ENCODE peak calls at places on chromosomes 13 and 19, in eight cellular contexts. L is kidney, D is hepatocyte, Q is cardiac muscle cell, U is sigmoid colon, X is fibroblast of lung, V is endodermal cell, G is adrenal gland. F is an unnamed sample. For H3K36me3, the result is how much of the 10 kb centered on the place peaks cover.

GRCh38 chr13:94987869-94988268 is 275.5 kb upstream of the SOX21 start:
- DNase-seq in Q (no peak), G (no peak), V (no peak), X (no peak), L (no peak), U (no peak), D (no peak), F (peak)

GRCh38 chr19:4923379-4923747 is 14.1 kb downstream of the UHRF1 start:
- DNase-seq in Q (no peak), X (no peak), U (no peak), L (no peak), D (no peak), V (no peak), G (no peak), F (no peak)

GRCh38 chr19:38736036-38736412 is 8.2 kb downstream of the CAPN12 start:
- DNase-seq in U (peak), X (no peak), G (peak), D (peak), V (peak), L (peak), Q (peak), F (no peak)

GRCh38 chr13:111161601-111162600 is 46.8 kb downstream of the ARHGEF7 start:
- DNase-seq in G (no peak), V (no peak), Q (no peak), L (no peak), D (no peak), U (no peak), X (no peak), F (no peak)

GRCh38 chr13:36549771-36550170 is 117.5 kb downstream of the CCNA1 start:
- DNase-seq in V (no peak), Q (peak), X (no peak), G (no peak), L (no peak), U (no peak), D (no peak), F (no peak)

GRCh38 chr19:35076657-35077056 is 35.1 kb downstream of the HPN start:
- DNase-seq in G (no peak), D (no peak), X (no peak), Q (no peak), L (no peak), V (no peak), U (no peak), F (no peak)

GRCh38 chr13:33543631-33544030 is 258.1 kb upstream of the STARD13 start:
- DNase-seq in L (no peak), X (peak), V (no peak), U (no peak), Q (no peak), D (peak), G (no peak), F (peak)

GRCh38 chr13:36789061-36789460 is 30.0 kb upstream of the RFXAP start:
- DNase-seq in Q (no peak), G (no peak), U (no peak), X (peak), D (no peak), V (no peak), L (no peak), F (no peak)

GRCh38 chr13:28037399-28037798 is 48.9 kb upstream of the URAD start:
- DNase-seq in Q (no peak), V (no peak), G (no peak), X (no peak), D (no peak), L (no peak), U (no peak), F (peak)

GRCh38 chr19:6100284-6100915 is 9.9 kb downstream of the RFX2 start:
- DNase-seq in G (peak), D (no peak), L (peak), Q (no peak), U (no peak), X (no peak), V (no peak), F (no peak)

GRCh38 chr13:35471466-35472307 is 4.8 kb downstream of the MAB21L1 start:
- DNase-seq in U (no peak), D (peak), X (peak), G (no peak), Q (peak), L (peak), V (peak), F (no peak)

GRCh38 chr13:80881495-80882482 is 540.9 kb upstream of the SPRY2 start:
- DNase-seq in G (no peak), V (no peak), X (peak), L (no peak), Q (no peak), D (peak), U (no peak), F (peak)

GRCh38 chr13:83753912-83754624 is 128.2 kb downstream of the SLITRK1 start:
- DNase-seq in D (no peak), Q (no peak), U (no peak), G (no peak), X (peak), V (no peak), L (peak), F (peak)

GRCh38 chr13:112466132-112467025 is 90.2 kb downstream of the SPACA7 start:
- DNase-seq in Q (no peak), U (no peak), D (no peak), L (peak), G (no peak), X (no peak), V (no peak), F (no peak)

GRCh38 chr19:54164369-54165068 is 5.0 kb upstream of the LENG1 start:
- DNase-seq in D (peak), L (peak), X (peak), G (peak), V (peak), U (peak), Q (peak), F (peak)

GRCh38 chr19:16714702-16715294 is 4.8 kb upstream of the NWD1 start:
- DNase-seq in V (peak), L (no peak), U (no peak), D (peak), Q (peak), X (peak), G (peak), F (peak)

GRCh38 chr13:37617162-37617561 is 18.6 kb upstream of the POSTN start:
- DNase-seq in X (peak), Q (peak), V (no peak), G (no peak), D (peak), U (no peak), L (no peak), F (peak)

GRCh38 chr19:5273782-5274181 is 66.8 kb downstream of the PTPRS start:
- DNase-seq in X (no peak), L (no peak), Q (no peak), D (no peak), G (no peak), U (no peak), V (no peak), F (peak)

GRCh38 chr13:52809310-52809769 is 39.1 kb downstream of the PCDH8 start:
- DNase-seq in Q (peak), V (peak), X (peak), D (peak), U (no peak), L (no peak), G (peak), F (peak)

GRCh38 chr19:47608908-47609879 is at the start of gene BICRA:
- DNase-seq in Q (peak), V (peak), D (peak), G (peak), U (peak), X (peak), L (peak), F (peak)

GRCh38 chr13:112198611-112199010 is 131.7 kb downstream of the SOX1 start:
- DNase-seq in X (no peak), U (peak), L (no peak), Q (no peak), G (no peak), V (no peak), D (no peak), F (no peak)

GRCh38 chr13:97432232-97432916 is 1.6 kb upstream of the RAP2A start:
- DNase-seq in V (no peak), U (no peak), G (no peak), X (no peak), L (no peak), D (no peak), Q (peak), F (no peak)

GRCh38 chr13:20178156-20178555 is 14.6 kb downstream of the GJB2 start:
- DNase-seq in X (no peak), L (no peak), V (no peak), Q (no peak), U (no peak), G (no peak), D (no peak), F (no peak)

GRCh38 chr13:81017525-81018152 is 676.7 kb upstream of the SPRY2 start:
- DNase-seq in D (peak), U (no peak), L (no peak), X (peak), Q (peak), V (no peak), G (no peak), F (peak)

GRCh38 chr19:52748336-52748950 is 13.6 kb upstream of the ZNF611 start:
- DNase-seq in X (peak), Q (peak), V (no peak), U (no peak), D (peak), L (no peak), G (peak), F (peak)
- TF ChIP-seq CTCF in X (peak), Q (peak), V (peak), U (peak), D (peak), L (peak), G (peak), F (peak)

GRCh38 chr19:41994521-41994971 is 516 bp upstream of the ATP1A3 start:
- DNase-seq in G (no peak), V (no peak), U (no peak), X (no peak), Q (no peak), D (no peak), L (no peak), F (no peak)
- H3K4me3 ChIP-seq in G (no peak), V (no peak), U (no peak), X (no peak), Q (no peak), D (no peak), L (no peak), F (no peak)

GRCh38 chr19:36574762-36575161 is 1.7 kb upstream of the ZNF529 start:
- DNase-seq in L (no peak), Q (no peak), D (no peak), V (no peak), G (no peak), U (no peak), X (peak), F (no peak)
- H3K36me3 ChIP-seq in L (under half), Q (under half), D (under half), V (under half), G (under half), U (half or more), X (under half), F (under half)

DNA sequence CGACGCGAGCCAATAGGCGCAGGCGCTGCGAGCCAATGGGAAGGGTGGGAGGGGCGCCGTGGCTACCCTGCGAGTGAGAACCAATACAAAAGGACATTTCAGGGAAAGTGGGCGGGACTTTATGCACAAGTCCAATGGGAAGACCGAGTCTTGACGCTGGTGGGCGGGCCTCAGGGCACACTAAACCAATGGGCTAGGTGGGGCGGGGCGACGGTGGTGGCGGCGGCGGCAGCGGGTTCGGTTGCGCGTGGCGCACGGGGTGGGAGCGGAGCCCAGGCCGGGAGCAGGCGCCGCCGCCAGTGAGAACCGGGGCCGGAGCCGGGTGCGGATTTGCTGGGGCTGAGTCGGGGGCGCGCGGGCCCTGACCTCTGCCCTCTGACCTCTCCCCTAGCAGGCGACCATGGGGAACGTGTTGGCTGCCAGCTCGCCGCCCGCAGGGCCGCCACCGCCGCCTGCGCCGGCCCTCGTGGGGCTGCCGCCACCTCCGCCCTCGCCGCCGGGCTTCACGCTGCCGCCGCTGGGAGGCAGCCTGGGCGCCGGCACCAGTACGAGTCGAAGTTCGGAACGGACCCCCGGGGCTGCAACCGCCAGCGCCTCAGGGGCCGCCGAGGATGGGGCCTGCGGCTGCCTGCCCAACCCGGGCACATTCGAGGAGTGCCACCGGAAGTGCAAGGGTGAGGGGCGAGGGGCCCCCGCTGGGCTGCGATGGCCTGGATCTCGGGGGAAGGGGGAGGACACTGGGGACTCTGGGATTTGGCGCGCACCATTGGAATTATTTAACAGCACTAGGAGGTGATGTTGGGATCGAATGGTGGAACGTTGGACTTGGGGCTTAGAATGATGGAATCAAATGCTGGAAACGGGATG is at the start of gene TOMM40:
- DNase-seq in G (peak), X (no peak), V (peak), L (peak), Q (peak), D (peak), U (peak), F (peak)
- TF ChIP-seq CTCF in G (no peak), X (no peak), V (peak), L (no peak), Q (no peak), D (peak), U (no peak), F (no peak)

GRCh38 chr13:24716011-24716410 is 35.8 kb downstream of the ATP12A start:
- DNase-seq in X (no peak), G (no peak), L (no peak), U (no peak), Q (peak), D (no peak), V (peak), F (no peak)
- H3K4me3 ChIP-seq in X (no peak), G (no peak), L (no peak), U (no peak), Q (no peak), D (no peak), V (peak), F (no peak)

DNA sequence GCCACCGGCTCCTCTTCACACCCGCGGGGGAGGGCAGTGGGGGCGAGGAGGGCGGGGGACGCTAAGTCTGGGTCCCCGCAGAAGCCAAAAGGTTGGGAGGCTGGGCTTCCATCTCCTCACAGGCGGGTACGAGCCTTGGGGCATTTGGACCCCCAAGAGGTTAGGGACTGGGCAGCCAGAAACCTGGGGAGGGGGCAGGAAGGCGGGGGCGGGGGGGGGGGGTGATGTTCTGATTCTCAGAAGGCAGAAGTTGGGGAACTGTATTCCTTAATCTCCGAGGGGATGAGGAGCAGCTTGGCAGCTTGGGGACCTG is 5.1 kb downstream of the BCL3 start:
- DNase-seq in L (no peak), G (no peak), Q (no peak), X (no peak), U (no peak), V (no peak), D (no peak), F (no peak)
- H3K36me3 ChIP-seq in L (under half), G (under half), Q (under half), X (under half), U (under half), V (under half), D (under half), F (under half)